ENCODE peak calls at places on chromosomes 4 and X, in six cellular contexts. D is cerebellum; T is CD8-positive, alpha-beta memory T cell; I is NCI-H1105; A is NCI-H82; G is endodermal cell. B is an unnamed sample.
A peak's percentile ranks its signal among the peaks of the same experiment; 100 is the strongest.

GRCh38 chrX:53715336-53715924 is 28.9 kb upstream of the HUWE1 start:
- DNase-seq in T (no peak), G (no peak), A (no peak), I (no peak), D (no peak), B (no peak)

GRCh38 chr4:25441519-25442117 is 64.6 kb downstream of the ANAPC4 start:
- DNase-seq in D (peak; percentile 77), A (peak; percentile 61), I (peak; percentile 22), T (no peak), G (peak; percentile 92), B (peak; percentile 82)

GRCh38 chrX:69282893-69283690 is 117.8 kb upstream of the PJA1 start:
- DNase-seq in G (no peak), I (no peak), T (no peak), A (peak; percentile 23), D (no peak), B (peak; percentile 42)

GRCh38 chr4:76892601-76893000 is 5.3 kb downstream of the SOWAHB start:
- DNase-seq in D (no peak), A (no peak), T (no peak), I (no peak), G (no peak), B (no peak)

GRCh38 chr4:108730579-108730978 is 32.3 kb downstream of the ETNPPL start:
- DNase-seq in I (no peak), D (no peak), G (no peak), T (no peak), A (no peak), B (no peak)

GRCh38 chr4:8199594-8200301 is 658 bp downstream of the SH3TC1 start:
- DNase-seq in T (no peak), I (no peak), D (no peak), A (no peak), G (no peak), B (no peak)

GRCh38 chr4:184103755-184104367 is 113.8 kb downstream of the ENPP6 start:
- DNase-seq in D (peak; percentile 37), I (no peak), G (peak; percentile 69), T (no peak), A (no peak), B (no peak)

GRCh38 chr4:144799486-144799885 is 153.5 kb downstream of the HHIP start:
- DNase-seq in I (no peak), G (no peak), D (no peak), A (no peak), T (no peak), B (no peak)

B was measured in WERI-Rb-1.